ENCODE peak calls at places on chromosomes 11 and 22, in ten cellular contexts. A is KBM-7; B is COR-L47; L is adrenal gland; K is M059J; S is CD4-positive, alpha-beta T cell; U is NCI-H1417; F is type B pancreatic cell; W is activated T-cell treated with anti-CD3 and anti-CD28 coated beads, Interleukin-2, amount 50 U/mL, for 72 hours; Q is NCI-H345. I is an unnamed sample.

GRCh38 chr22:35719212-35719869 is 1.7 kb downstream of the APOL5 start:
- DNase-seq in A (no peak), B (no peak), L (no peak), K (no peak), S (no peak), U (no peak), F (no peak), W (no peak), Q (no peak), I (no peak)

GRCh38 chr11:7490054-7490453 is 4.7 kb downstream of the OLFML1 start:
- DNase-seq in A (no peak), B (no peak), L (no peak), K (peak; percentile 78), S (no peak), U (no peak), F (no peak), W (no peak), Q (no peak), I (peak; percentile 54)

GRCh38 chr11:43923327-43924111 is 18.9 kb upstream of the C11orf96 start:
- DNase-seq in A (no peak), B (no peak), L (peak; percentile 77), K (peak; percentile 54), S (no peak), U (no peak), F (no peak), W (no peak), Q (no peak), I (peak; percentile 65)

GRCh38 chr11:70739811-70740474 is 341.6 kb downstream of the CTTN start:
- DNase-seq in A (no peak), B (no peak), L (no peak), K (no peak), S (no peak), U (no peak), F (no peak), W (no peak), Q (no peak), I (no peak)

GRCh38 chr22:38755155-38755910 is 465 bp downstream of the SUN2 start:
- DNase-seq in A (peak; percentile 51), B (peak; percentile 49), L (peak; percentile 93), K (peak; percentile 84), S (peak; percentile 37), U (peak; percentile 29), F (peak; percentile 76), W (peak; percentile 78), Q (no peak), I (peak; percentile 89)

GRCh38 chr11:64233913-64234839 is at the start of gene VEGFB:
- DNase-seq in A (no peak), B (peak; percentile 56), L (peak; percentile 74), K (peak; percentile 60), S (peak; percentile 60), U (peak; percentile 78), F (no peak), W (peak; percentile 81), Q (peak; percentile 83), I (peak; percentile 61)

GRCh38 chr22:31829505-31829904 is 75.7 kb downstream of the DEPDC5 start:
- DNase-seq in A (peak; percentile 12), B (no peak), L (peak; percentile 75), K (peak; percentile 96), S (no peak), U (no peak), F (no peak), W (peak; percentile 79), Q (no peak), I (peak; percentile 97)

GRCh38 chr11:17475666-17476316 is 854 bp downstream of the ABCC8 start:
- DNase-seq in A (no peak), B (no peak), L (no peak), K (no peak), S (no peak), U (no peak), F (no peak), W (no peak), Q (no peak), I (no peak)

GRCh38 chr11:3840289-3840869 is 380 bp downstream of the RHOG start:
- DNase-seq in A (peak; percentile 58), B (peak; percentile 25), L (peak; percentile 34), K (no peak), S (no peak), U (peak; percentile 85), F (no peak), W (peak; percentile 53), Q (no peak), I (no peak)

GRCh38 chr11:36110698-36111410 is 167.0 kb downstream of the LDLRAD3 start:
- DNase-seq in A (no peak), B (peak; percentile 71), L (no peak), K (no peak), S (no peak), U (no peak), F (no peak), W (no peak), Q (peak; percentile 3), I (no peak)

GRCh38 chr22:47928626-47929025 is 1166.2 kb downstream of the TBC1D22A start:
- DNase-seq in A (no peak), B (no peak), L (no peak), K (peak; percentile 1), S (no peak), U (no peak), F (no peak), W (no peak), Q (no peak), I (no peak)

GRCh38 chr11:100515087-100515486 is 172.0 kb upstream of the ARHGAP42 start:
- DNase-seq in A (no peak), B (no peak), L (no peak), K (peak; percentile 81), S (no peak), U (no peak), F (no peak), W (no peak), Q (no peak), I (peak; percentile 7)

GRCh38 chr22:24948356-24949202 is 2.1 kb upstream of the LHFPL7 start:
- DNase-seq in A (no peak), B (no peak), L (no peak), K (no peak), S (no peak), U (no peak), F (no peak), W (no peak), Q (no peak), I (no peak)

GRCh38 chr22:21587803-21588611 is 20.5 kb downstream of the UBE2L3 start:
- DNase-seq in A (peak; percentile 25), B (no peak), L (no peak), K (peak; percentile 56), S (no peak), U (no peak), F (no peak), W (peak; percentile 71), Q (no peak), I (no peak)

GRCh38 chr11:75996523-75997272 is 181.7 kb downstream of the UVRAG start:
- DNase-seq in A (no peak), B (no peak), L (no peak), K (peak; percentile 32), S (no peak), U (no peak), F (no peak), W (no peak), Q (no peak), I (no peak)

GRCh38 chr11:2759228-2760195 is 59.7 kb upstream of the KCNQ1OT1 start:
- DNase-seq in A (no peak), B (no peak), L (peak; percentile 21), K (no peak), S (no peak), U (no peak), F (peak; percentile 51), W (no peak), Q (no peak), I (no peak)

GRCh38 chr22:47049078-47049609 is 286.7 kb downstream of the TBC1D22A start:
- DNase-seq in A (no peak), B (no peak), L (no peak), K (no peak), S (no peak), U (no peak), F (no peak), W (no peak), Q (no peak), I (no peak)

GRCh38 chr11:13010737-13011342 is 1.7 kb downstream of the RASSF10 start:
- DNase-seq in A (no peak), B (no peak), L (no peak), K (no peak), S (no peak), U (no peak), F (peak; percentile 68), W (no peak), Q (no peak), I (no peak)

GRCh38 chr11:133985981-133986380 is 29.2 kb upstream of the IGSF9B start:
- DNase-seq in A (no peak), B (no peak), L (no peak), K (no peak), S (no peak), U (no peak), F (no peak), W (no peak), Q (no peak), I (no peak)

GRCh38 chr11:61141601-61142028 is 19.6 kb downstream of the VPS37C start:
- DNase-seq in A (no peak), B (peak; percentile 97), L (no peak), K (no peak), S (no peak), U (peak; percentile 88), F (peak; percentile 81), W (no peak), Q (peak; percentile 92), I (no peak)

I was measured in ELR.